ENCODE peak calls at places on chromosomes 2 and 18, in ten cellular contexts. V is Peyer's patch, M is GM23338, U is fibroblast of pulmonary artery, Y is epithelial cell of esophagus, T is AG04449, Q is fibroblast of lung, J is progenitor cell of endocrine pancreas, N is IMR-90, L is uterus. F is an unnamed sample.

GRCh38 chr2:75311993-75312392 is 112.7 kb upstream of the TACR1 start:
- DNase-seq in U (no peak), L (no peak), M (peak; percentile 80), V (peak; percentile 53), Q (no peak), N (no peak), Y (no peak), J (no peak), T (no peak), F (no peak)

GRCh38 chr2:158457826-158458616 is 1.3 kb downstream of the PKP4 start:
- DNase-seq in L (peak; percentile 52), V (peak; percentile 56), T (no peak), U (peak; percentile 56), M (peak; percentile 97), N (peak; percentile 44), J (peak; percentile 89), Y (peak; percentile 70), Q (peak; percentile 40), F (peak; percentile 86)

GRCh38 chr2:1501196-1501851 is 88.1 kb downstream of the TPO start:
- DNase-seq in T (no peak), U (no peak), Q (no peak), L (no peak), M (no peak), Y (no peak), V (no peak), J (no peak), N (no peak), F (no peak)

GRCh38 chr2:36358317-36358659 is 2.7 kb downstream of the CRIM1 start:
- DNase-seq in Y (no peak), J (no peak), N (peak; percentile 55), L (no peak), V (no peak), U (peak; percentile 79), M (no peak), Q (peak; percentile 63), T (no peak), F (no peak)

GRCh38 chr2:637804-638203 is 39.4 kb downstream of the TMEM18 start:
- DNase-seq in U (no peak), L (no peak), V (no peak), Q (no peak), T (no peak), N (no peak), M (no peak), Y (peak; percentile 6), J (no peak), F (no peak)

GRCh38 chr2:67234443-67234842 is 162.7 kb upstream of the ETAA1 start:
- DNase-seq in Q (peak; percentile 79), U (peak; percentile 69), V (no peak), N (peak; percentile 72), T (no peak), Y (peak; percentile 34), L (no peak), M (peak; percentile 67), J (no peak), F (no peak)

GRCh38 chr2:186645999-186646398 is 47.9 kb upstream of the FAM171B start:
- DNase-seq in Q (peak; percentile 39), T (no peak), N (peak; percentile 36), L (no peak), Y (no peak), V (no peak), U (peak; percentile 31), M (no peak), J (no peak), F (no peak)

GRCh38 chr2:190537765-190538164 is 3.2 kb upstream of the NEMP2 start:
- DNase-seq in M (no peak), L (no peak), Q (peak; percentile 12), T (no peak), U (peak; percentile 28), J (no peak), Y (peak; percentile 28), V (no peak), N (peak; percentile 24), F (no peak)

GRCh38 chr2:233039217-233040173 is 7.0 kb downstream of the NEU2 start:
- DNase-seq in J (no peak), Y (no peak), V (no peak), T (no peak), U (no peak), L (no peak), M (no peak), Q (no peak), N (no peak), F (no peak)

GRCh38 chr2:233041722-233042323 is 9.4 kb downstream of the NEU2 start:
- DNase-seq in V (no peak), U (no peak), M (no peak), Q (no peak), N (no peak), L (no peak), Y (no peak), J (no peak), T (no peak), F (no peak)

GRCh38 chr2:233042549-233042948 is 10.1 kb downstream of the NEU2 start:
- DNase-seq in L (no peak), V (no peak), Y (no peak), U (no peak), Q (no peak), M (no peak), N (no peak), J (no peak), T (no peak), F (no peak)

GRCh38 chr2:233040174-233040530 is 7.7 kb downstream of the NEU2 start:
- DNase-seq in T (no peak), J (no peak), M (no peak), Q (no peak), U (no peak), L (no peak), Y (no peak), N (no peak), V (no peak), F (no peak)

GRCh38 chr2:233040571-233040970 is 8.1 kb downstream of the NEU2 start:
- DNase-seq in V (no peak), N (no peak), Q (no peak), U (no peak), T (no peak), Y (no peak), L (no peak), J (no peak), M (no peak), F (no peak)
- TF ChIP-seq CTCF in V (no peak), N (no peak), Q (no peak), U (no peak), T (no peak), Y (no peak), L (no peak), J (no peak), M (no peak), F (no peak)

GRCh38 chr18:75130591-75131274 is 78.2 kb downstream of the PTGR3 start:
- DNase-seq in Y (no peak), V (no peak), M (no peak), J (no peak), N (peak; percentile 12), T (no peak), Q (peak; percentile 36), U (no peak), L (no peak), F (no peak)
- TF ChIP-seq CTCF in Y (no peak), V (no peak), M (no peak), J (no peak), N (peak; percentile 22), T (peak; percentile 18), Q (peak; percentile 29), U (peak; percentile 20), L (no peak), F (no peak)

GRCh38 chr18:12247946-12248345 is 6.2 kb upstream of the CIDEA start:
- DNase-seq in M (no peak), Q (no peak), Y (no peak), T (no peak), N (no peak), J (no peak), L (no peak), V (no peak), U (no peak), F (no peak)

GRCh38 chr18:12248926-12249720 is 5.0 kb upstream of the CIDEA start:
- DNase-seq in Q (no peak), M (no peak), Y (no peak), T (no peak), N (no peak), U (no peak), V (no peak), L (no peak), J (no peak), F (no peak)

GRCh38 chr18:12251311-12251710 is 2.9 kb upstream of the CIDEA start:
- DNase-seq in Y (no peak), L (no peak), T (no peak), J (no peak), U (no peak), Q (no peak), N (no peak), M (no peak), V (no peak), F (no peak)

GRCh38 chr18:12245793-12246135 is 8.4 kb upstream of the CIDEA start:
- DNase-seq in V (no peak), J (no peak), Q (no peak), T (no peak), U (no peak), M (no peak), N (no peak), Y (no peak), L (no peak), F (no peak)

DNA sequence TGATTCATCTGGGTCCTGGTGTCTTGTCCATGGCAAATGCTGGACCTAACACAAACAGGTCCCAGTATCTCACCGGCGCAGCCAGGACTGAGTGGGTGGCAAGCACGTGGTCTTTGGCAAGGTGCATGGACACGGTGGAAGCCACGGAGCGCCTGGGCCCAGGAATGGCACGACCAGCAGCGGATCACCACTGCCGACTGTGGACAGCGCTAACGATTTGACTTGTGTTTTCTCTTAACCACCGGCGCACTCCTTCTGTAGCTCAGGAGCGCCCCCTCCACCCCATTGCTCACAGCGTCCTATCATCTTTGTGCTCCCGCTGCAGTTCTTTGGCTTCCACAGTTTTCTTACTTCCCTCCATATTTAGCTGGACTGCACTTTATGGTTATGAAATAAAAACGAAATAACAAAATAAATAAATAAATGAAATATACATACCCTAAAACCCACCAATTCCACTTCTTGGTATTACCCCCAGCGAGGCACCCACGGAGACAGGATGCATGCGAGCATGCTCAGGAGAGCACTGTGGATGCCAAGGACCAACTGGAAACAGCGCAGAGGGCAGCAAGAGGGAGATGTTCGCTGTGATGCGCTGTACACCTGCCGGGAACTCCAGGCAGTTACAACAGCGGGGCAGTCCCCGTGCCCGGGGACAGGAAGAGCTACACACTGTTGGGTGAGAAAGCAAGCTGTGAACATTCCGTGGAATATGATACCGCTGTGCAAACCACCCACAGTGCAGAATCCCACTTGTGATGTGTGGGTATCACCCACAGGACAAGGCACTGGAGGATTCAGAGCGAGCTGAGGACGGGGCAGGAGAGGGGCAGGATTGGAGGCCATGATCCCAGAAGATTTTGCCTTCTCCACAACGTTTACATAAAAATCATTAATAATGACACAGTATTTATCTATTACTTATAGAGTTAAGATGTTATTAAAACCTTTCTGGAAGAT is 7.0 kb upstream of the CIDEA start:
- DNase-seq in Y (peak; percentile 37), J (no peak), M (peak; percentile 94), T (no peak), N (no peak), Q (peak; percentile 25), L (no peak), U (peak; percentile 35), V (no peak), F (peak; percentile 62)
- TF ChIP-seq CTCF in Y (peak; percentile 50), J (peak; percentile 68), M (peak; percentile 84), T (peak; percentile 40), N (peak; percentile 36), Q (no peak), L (no peak), U (peak; percentile 43), V (no peak), F (peak; percentile 66)

DNA sequence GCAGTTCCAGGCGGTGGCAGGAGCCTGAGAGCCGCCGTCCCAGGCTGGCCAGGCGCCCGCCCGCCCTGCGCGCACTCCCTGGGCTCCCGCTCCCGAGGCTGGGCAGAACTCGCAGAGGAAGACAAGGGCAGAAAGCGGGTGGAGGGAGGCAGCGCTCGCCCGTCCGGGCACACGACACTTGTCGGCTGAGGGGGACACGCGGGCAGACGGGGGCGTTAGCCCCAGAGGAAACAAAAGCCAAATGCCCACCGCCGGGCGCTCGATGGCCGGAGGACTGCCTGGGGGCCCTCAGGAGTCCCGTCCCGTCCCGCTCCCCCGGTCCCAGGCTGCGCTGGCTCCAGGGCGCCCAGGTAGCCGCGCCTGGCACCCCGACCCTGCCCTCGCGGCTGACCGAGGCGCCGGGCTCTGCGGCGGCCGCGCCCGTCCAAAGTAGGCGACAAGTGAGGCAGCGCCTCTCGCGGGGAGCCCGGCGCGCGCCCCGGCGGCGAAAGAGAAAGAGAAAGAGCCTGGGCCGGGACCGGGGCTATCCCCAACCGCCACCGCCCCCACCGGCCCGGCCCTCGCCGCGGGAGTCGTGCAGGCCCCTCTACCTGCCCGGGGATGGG is 491 bp downstream of the L3MBTL4 start:
- DNase-seq in U (no peak), M (peak; percentile 71), J (peak; percentile 29), T (no peak), Q (peak; percentile 18), N (no peak), L (peak; percentile 62), V (peak; percentile 40), Y (no peak), F (no peak)
- TF ChIP-seq CTCF in U (no peak), M (no peak), J (peak; percentile 21), T (no peak), Q (no peak), N (no peak), L (no peak), V (peak; percentile 42), Y (no peak), F (peak; percentile 45)